ENCODE peak calls at places on chromosomes 2 and 18, in four cellular contexts. J is IMR-90, F is K562, B is GM12878. T is an unnamed sample.
A peak's percentile ranks its signal among the peaks of the same experiment; 100 is the strongest.

GRCh38 chr2:240237609-240238151 is 97.2 kb upstream of the OTOS start:
- DNase-seq in B (no peak), F (no peak), J (peak; percentile 85), T (no peak)

GRCh38 chr18:22345733-22346132 is 72.0 kb downstream of the CTAGE1 start:
- DNase-seq in F (no peak), J (peak; percentile 23), B (no peak), T (no peak)

GRCh38 chr2:177296047-177296446 is 31.5 kb upstream of the NFE2L2 start:
- DNase-seq in J (peak; percentile 31), F (peak; percentile 43), B (no peak), T (peak; percentile 22)

GRCh38 chr18:44602380-44602779 is 78.3 kb upstream of the SETBP1 start:
- DNase-seq in B (no peak), J (no peak), F (no peak), T (no peak)

GRCh38 chr2:14751581-14751980 is 119.1 kb downstream of the LRATD1 start:
- DNase-seq in F (no peak), B (no peak), J (no peak), T (no peak)

GRCh38 chr18:63311481-63312409 is 7.8 kb downstream of the BCL2 start:
- DNase-seq in J (no peak), F (no peak), B (peak; percentile 88), T (no peak)

GRCh38 chr18:3596324-3597158 is 146.6 kb downstream of the TGIF1 start:
- DNase-seq in B (no peak), J (peak; percentile 58), F (peak; percentile 98), T (peak; percentile 88)

GRCh38 chr2:174681099-174681982 is 82.9 kb downstream of the CHRNA1 start:
- DNase-seq in J (peak; percentile 25), B (no peak), F (no peak), T (peak; percentile 24)

GRCh38 chr2:219002395-219003266 is 9.4 kb upstream of the CRYBA2 start:
- DNase-seq in J (no peak), F (peak; percentile 74), B (no peak), T (peak; percentile 82)

GRCh38 chr2:169513926-169514325 is 4.4 kb downstream of the KLHL41 start:
- DNase-seq in B (no peak), F (no peak), J (no peak), T (no peak)

GRCh38 chr2:70396589-70396988 is 94.7 kb upstream of the FAM136A start:
- DNase-seq in F (no peak), B (no peak), J (no peak), T (no peak)

GRCh38 chr2:37173741-37174140 is 14.7 kb downstream of the SULT6B1 start:
- DNase-seq in B (no peak), J (no peak), F (no peak), T (no peak)

GRCh38 chr18:12246849-12247808 is 7.0 kb upstream of the CIDEA start:
- DNase-seq in B (no peak), F (peak; percentile 78), J (no peak), T (peak; percentile 50)
- TF ChIP-seq CTCF in B (peak; percentile 26), F (peak; percentile 84), J (peak; percentile 36), T (peak; percentile 32)

GRCh38 chr2:74906395-74906794 is 52.0 kb upstream of the POLE4 start:
- DNase-seq in F (no peak), B (no peak), J (no peak), T (no peak)
- TF ChIP-seq ELK1 in F (no peak), B (no peak), J (no peak), T (no peak)

DNA sequence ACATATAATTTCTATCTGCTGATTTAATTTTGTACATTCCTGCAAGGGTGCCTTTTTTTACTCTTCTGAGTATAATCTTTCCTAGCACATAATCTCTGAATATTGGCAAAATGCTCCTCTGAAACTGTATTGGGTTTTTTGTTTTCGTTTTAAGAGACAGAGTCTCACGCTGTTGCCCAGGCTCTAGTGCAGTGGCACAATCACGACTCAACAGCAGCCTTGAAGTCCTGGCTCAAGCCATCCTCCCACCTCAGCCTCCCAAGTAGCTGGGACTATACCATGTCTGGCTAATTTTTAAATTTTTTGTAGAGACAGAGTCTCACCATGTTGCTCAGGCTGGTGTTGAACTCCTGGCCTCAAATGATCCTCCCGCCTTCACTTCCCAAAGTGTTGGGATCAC is 104.9 kb downstream of the SPTBN1 start:
- DNase-seq in B (no peak), F (no peak), J (no peak), T (no peak)
- H3K4me3 ChIP-seq in B (peak overlapping the region; percentile 99), F (peak overlapping the region; percentile 78), J (no peak overlapping the region), T (peak overlapping the region; percentile 67)

DNA sequence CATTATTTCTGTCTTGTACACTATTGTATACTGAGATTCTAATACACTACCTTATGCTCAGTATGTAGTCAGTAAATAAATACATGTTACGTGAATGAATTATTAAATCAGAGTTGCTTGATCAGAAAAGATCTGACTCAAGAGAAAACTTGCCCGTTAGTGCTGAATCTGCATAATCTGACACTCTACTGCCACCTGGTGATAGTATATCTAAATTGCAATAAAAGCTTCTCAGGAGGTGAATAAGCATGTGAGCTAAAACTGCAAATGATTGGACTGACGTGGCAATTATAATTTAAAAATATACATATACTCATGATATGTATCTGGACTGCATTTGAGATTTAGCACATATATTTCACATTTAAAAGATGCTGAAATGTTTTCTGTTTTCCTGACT is 70.4 kb downstream of the KIAA1328 start:
- DNase-seq in J (peak; percentile 27), F (peak; percentile 64), B (no peak), T (peak; percentile 1)
- TF ChIP-seq CTCF in J (peak; percentile 19), F (peak; percentile 62), B (no peak), T (peak; percentile 14)

GRCh38 chr18:33440384-33441043 is at the start of gene CCDC178:
- DNase-seq in B (no peak), F (peak; percentile 47), J (peak; percentile 4), T (peak; percentile 7)
- TF ChIP-seq ELK1 in B (no peak), F (no peak), J (no peak), T (no peak)

GRCh38 chr2:153971250-153971649 is 99.5 kb downstream of the GALNT13 start:
- DNase-seq in F (no peak), B (no peak), J (no peak), T (no peak)

GRCh38 chr2:153967248-153967973 is 95.7 kb downstream of the GALNT13 start:
- DNase-seq in J (no peak), F (no peak), B (no peak), T (no peak)

GRCh38 chr2:153971914-153972313 is 100.2 kb downstream of the GALNT13 start:
- DNase-seq in F (no peak), B (no peak), J (no peak), T (peak; percentile 35)

DNA sequence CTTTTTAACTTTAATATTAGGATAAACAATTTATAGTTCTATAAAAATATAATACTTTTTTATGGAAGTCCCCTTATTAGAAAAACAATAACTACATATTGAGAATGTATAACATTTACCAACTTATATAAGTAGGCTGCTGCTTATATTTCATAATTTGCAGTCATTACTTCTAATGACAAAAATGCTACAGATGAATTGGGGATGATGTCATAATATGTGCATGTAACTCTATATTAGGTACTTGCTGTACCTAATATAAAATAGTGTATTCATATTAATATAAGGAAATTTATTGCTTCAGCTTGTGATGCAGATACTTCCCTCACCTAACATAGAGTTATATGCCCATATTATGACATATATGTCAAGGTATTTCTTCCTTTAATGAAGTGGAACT is 100.7 kb downstream of the GALNT13 start:
- DNase-seq in F (no peak), J (no peak), B (no peak), T (no peak)
- H3K4me3 ChIP-seq in F (no peak overlapping the region), J (no peak overlapping the region), B (no peak overlapping the region), T (no peak overlapping the region)

T was measured in A549.